ENCODE peak calls at places on chromosomes 11 and 22, in eight cellular contexts. P, N, I, D, Z, F, W and E are unnamed samples.

GRCh38 chr22:33073989-33074391 is 15.8 kb upstream of the SYN3 start:
- DNase-seq in F (no peak), I (peak; percentile 90), D (no peak), Z (no peak), N (no peak), P (no peak), W (peak; percentile 65), E (no peak)

GRCh38 chr11:14542384-14542783 is 22.2 kb upstream of the PSMA1 start:
- DNase-seq in N (no peak), Z (no peak), P (no peak), F (no peak), D (no peak), W (no peak), I (no peak), E (no peak)

GRCh38 chr11:57491371-57492061 is 24.0 kb downstream of the SLC43A1 start:
- DNase-seq in N (peak; percentile 43), I (no peak), F (no peak), W (peak; percentile 47), Z (peak; percentile 73), D (peak; percentile 36), P (no peak), E (no peak)

GRCh38 chr11:123302751-123303195 is 107.7 kb upstream of the CLMP start:
- DNase-seq in D (no peak), N (no peak), F (no peak), Z (no peak), W (peak; percentile 88), P (no peak), I (peak; percentile 49), E (peak; percentile 72)

GRCh38 chr11:64124147-64124546 is 41.8 kb downstream of the MACROD1 start:
- DNase-seq in I (peak; percentile 18), W (no peak), F (no peak), N (no peak), P (no peak), Z (peak; percentile 82), D (no peak), E (no peak)

GRCh38 chr11:1736447-1736992 is 13.9 kb downstream of the IFITM10 start:
- DNase-seq in W (no peak), D (no peak), P (no peak), N (no peak), F (no peak), Z (no peak), I (no peak), E (no peak)

GRCh38 chr22:23204541-23205157 is 24.3 kb downstream of the BCR start:
- DNase-seq in P (peak; percentile 86), W (peak; percentile 51), I (no peak), D (no peak), F (peak; percentile 39), N (no peak), Z (peak; percentile 82), E (no peak)

GRCh38 chr11:82802710-82803109 is 69.0 kb upstream of the FAM181B start:
- DNase-seq in N (no peak), P (no peak), Z (no peak), F (no peak), D (no peak), I (no peak), W (no peak), E (no peak)

GRCh38 chr11:837189-837989 is 4.6 kb downstream of the CD151 start:
- DNase-seq in D (no peak), Z (no peak), W (no peak), N (no peak), I (no peak), F (no peak), P (no peak), E (no peak)

GRCh38 chr11:75199412-75199955 is 41.1 kb upstream of the TPBGL start:
- DNase-seq in N (no peak), D (no peak), P (no peak), F (no peak), I (no peak), Z (no peak), W (no peak), E (no peak)

GRCh38 chr11:11265320-11265719 is 87.7 kb downstream of the CSNK2A3 start:
- DNase-seq in D (no peak), P (no peak), F (no peak), Z (no peak), N (no peak), W (no peak), I (no peak), E (no peak)

GRCh38 chr11:111978028-111978771 is 41.1 kb downstream of the DIXDC1 start:
- DNase-seq in P (peak; percentile 82), D (no peak), F (peak; percentile 66), N (peak; percentile 57), Z (peak; percentile 52), I (peak; percentile 72), W (peak; percentile 88), E (peak; percentile 64)

GRCh38 chr11:77400775-77401469 is 73.0 kb downstream of the PAK1 start:
- DNase-seq in I (no peak), Z (no peak), P (no peak), N (no peak), D (no peak), W (no peak), F (no peak), E (no peak)

GRCh38 chr11:34631737-34632104 is 10.8 kb downstream of the EHF start:
- DNase-seq in I (no peak), Z (no peak), W (no peak), P (no peak), F (no peak), N (no peak), D (no peak), E (no peak)

GRCh38 chr22:33255781-33256180 is 197.6 kb upstream of the SYN3 start:
- DNase-seq in D (no peak), P (no peak), Z (no peak), N (no peak), I (no peak), W (no peak), F (no peak), E (no peak)

GRCh38 chr11:39174965-39175364 is 2284.5 kb downstream of the LRRC4C start:
- DNase-seq in F (no peak), D (no peak), P (no peak), Z (no peak), W (no peak), N (no peak), I (no peak), E (no peak)

GRCh38 chr11:39177678-39178077 is 2281.8 kb downstream of the LRRC4C start:
- DNase-seq in D (no peak), P (no peak), W (no peak), I (no peak), Z (no peak), N (no peak), F (no peak), E (no peak)

DNA sequence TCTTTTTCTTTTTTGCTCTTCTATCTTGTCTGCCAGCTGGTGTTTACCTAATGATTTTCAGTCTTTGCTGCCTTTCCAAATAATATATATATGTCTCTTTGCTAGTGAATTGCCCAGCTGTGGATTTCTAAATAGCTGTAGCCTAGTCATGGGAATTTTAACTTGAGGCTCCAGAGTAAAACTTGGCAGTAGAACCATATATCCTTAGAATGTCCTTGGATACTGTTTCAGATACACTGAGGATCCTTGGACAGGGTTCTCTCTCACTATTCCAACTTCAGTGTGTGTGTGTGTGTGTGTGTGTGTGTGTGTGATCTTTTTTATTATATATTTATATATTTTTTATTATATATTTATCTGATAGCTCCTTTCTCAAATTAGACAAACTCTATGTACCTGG is 2285.2 kb downstream of the LRRC4C start:
- DNase-seq in F (no peak), P (no peak), N (no peak), I (no peak), D (no peak), Z (no peak), W (no peak), E (no peak)
- H3K27me3 ChIP-seq in F (no peaks in the 10 kb centered on the region), P (no peaks in the 10 kb centered on the region), N (no peaks in the 10 kb centered on the region), I (no peaks in the 10 kb centered on the region), D (no peaks in the 10 kb centered on the region), Z (peaks cover 6% of the 10 kb centered on the region), W (no peaks in the 10 kb centered on the region), E (no peaks in the 10 kb centered on the region)

GRCh38 chr11:101582242-101583052 is 1.4 kb downstream of the TRPC6 start:
- DNase-seq in F (no peak), W (peak; percentile 29), D (no peak), P (peak; percentile 69), Z (peak; percentile 19), I (peak; percentile 50), N (no peak), E (peak; percentile 31)
- H3K27me3 ChIP-seq in F (no peaks in the 10 kb centered on the region), W (peaks cover 43% of the 10 kb centered on the region), D (peaks cover 24% of the 10 kb centered on the region), P (no peaks in the 10 kb centered on the region), Z (peaks cover 24% of the 10 kb centered on the region), I (peaks cover 3% of the 10 kb centered on the region), N (peaks cover 6% of the 10 kb centered on the region), E (no peaks in the 10 kb centered on the region)

GRCh38 chr22:22048318-22048942 is 65.8 kb upstream of the TOP3B start:
- DNase-seq in F (no peak), I (no peak), Z (no peak), N (no peak), W (no peak), P (no peak), D (no peak), E (no peak)
- H3K27me3 ChIP-seq in F (peaks cover 3% of the 10 kb centered on the region), I (peaks cover 4% of the 10 kb centered on the region), Z (peaks cover 5% of the 10 kb centered on the region), N (no peaks in the 10 kb centered on the region), W (peaks cover 10% of the 10 kb centered on the region), P (no peaks in the 10 kb centered on the region), D (peaks cover 7% of the 10 kb centered on the region), E (peaks cover 21% of the 10 kb centered on the region)

GRCh38 chr22:48398181-48398905 is 1429.3 kb downstream of the BRD1 start:
- DNase-seq in W (no peak), D (no peak), P (peak; percentile 40), Z (no peak), F (no peak), I (no peak), N (no peak), E (no peak)
- H3K27me3 ChIP-seq in W (no peaks in the 10 kb centered on the region), D (no peaks in the 10 kb centered on the region), P (no peaks in the 10 kb centered on the region), Z (peaks cover 8% of the 10 kb centered on the region), F (no peaks in the 10 kb centered on the region), I (no peaks in the 10 kb centered on the region), N (no peaks in the 10 kb centered on the region), E (no peaks in the 10 kb centered on the region)

GRCh38 chr22:39985383-39986045 is 9.2 kb upstream of the FAM83F start:
- DNase-seq in P (no peak), Z (no peak), N (no peak), D (peak; percentile 14), F (no peak), W (no peak), I (peak; percentile 58), E (no peak)
- H3K27me3 ChIP-seq in P (no peaks in the 10 kb centered on the region), Z (no peaks in the 10 kb centered on the region), N (no peaks in the 10 kb centered on the region), D (no peaks in the 10 kb centered on the region), F (no peaks in the 10 kb centered on the region), W (peaks cover 1% of the 10 kb centered on the region), I (no peaks in the 10 kb centered on the region), E (peaks cover 57% of the 10 kb centered on the region)

GRCh38 chr22:18070041-18070440 is 7.7 kb upstream of the PEX26 start:
- DNase-seq in I (no peak), D (no peak), P (no peak), Z (no peak), F (no peak), W (no peak), N (no peak), E (no peak)
- H3K27me3 ChIP-seq in I (no peaks in the 10 kb centered on the region), D (peaks cover 17% of the 10 kb centered on the region), P (no peaks in the 10 kb centered on the region), Z (no peaks in the 10 kb centered on the region), F (no peaks in the 10 kb centered on the region), W (no peaks in the 10 kb centered on the region), N (no peaks in the 10 kb centered on the region), E (no peaks in the 10 kb centered on the region)